ENCODE peak calls at places on chromosomes 3 and 15, in eight cellular contexts. Z, E, X, H, N, R, S and T are unnamed samples.
A peak's percentile ranks its signal among the peaks of the same experiment; 100 is the strongest.

GRCh38 chr3:19539488-19540395 is 391.4 kb downstream of the KCNH8 start:
- DNase-seq in Z (no peak), E (no peak), X (no peak), H (no peak), N (no peak), R (no peak), S (no peak), T (no peak)

GRCh38 chr3:96017556-96017955 is 796.8 kb upstream of the EPHA6 start:
- DNase-seq in Z (no peak), E (no peak), X (no peak), H (no peak), N (no peak), R (no peak), S (no peak), T (no peak)

GRCh38 chr3:152155246-152155645 is 113.5 kb upstream of the MBNL1 start:
- DNase-seq in Z (no peak), E (no peak), X (no peak), H (no peak), N (no peak), R (no peak), S (no peak), T (no peak)

GRCh38 chr15:38702178-38702912 is 137.7 kb upstream of the RASGRP1 start:
- DNase-seq in Z (no peak), E (no peak), X (no peak), H (no peak), N (peak; percentile 44), R (no peak), S (peak; percentile 37), T (peak; percentile 99)

GRCh38 chr3:54670269-54671000 is 257.4 kb downstream of the LRTM1 start:
- DNase-seq in Z (no peak), E (peak; percentile 66), X (no peak), H (peak; percentile 76), N (no peak), R (no peak), S (peak; percentile 25), T (peak; percentile 50)

GRCh38 chr15:50790778-50791536 is 25.5 kb upstream of the SPPL2A start:
- DNase-seq in Z (no peak), E (no peak), X (no peak), H (no peak), N (no peak), R (no peak), S (no peak), T (peak; percentile 84)

GRCh38 chr3:110568246-110568645 is 503.4 kb upstream of the NECTIN3 start:
- DNase-seq in Z (peak; percentile 94), E (no peak), X (no peak), H (no peak), N (no peak), R (no peak), S (no peak), T (no peak)

GRCh38 chr3:127002195-127003174 is 19.6 kb downstream of the PLXNA1 start:
- DNase-seq in Z (peak; percentile 89), E (peak; percentile 97), X (peak; percentile 90), H (peak; percentile 90), N (no peak), R (no peak), S (peak; percentile 96), T (no peak)

GRCh38 chr15:24955549-24955929 is 752 bp downstream of the SNRPN start:
- DNase-seq in Z (no peak), E (no peak), X (peak; percentile 18), H (no peak), N (no peak), R (no peak), S (no peak), T (no peak)

GRCh38 chr3:157502916-157503620 is at the start of gene VEPH1:
- DNase-seq in Z (peak; percentile 85), E (peak; percentile 71), X (no peak), H (no peak), N (no peak), R (no peak), S (peak; percentile 44), T (no peak)

GRCh38 chr3:66320390-66320789 is 99.6 kb downstream of the SLC25A26 start:
- DNase-seq in Z (no peak), E (no peak), X (no peak), H (no peak), N (no peak), R (no peak), S (no peak), T (no peak)

GRCh38 chr15:29842290-29842689 is 20.0 kb upstream of the TJP1 start:
- DNase-seq in Z (no peak), E (no peak), X (no peak), H (no peak), N (no peak), R (no peak), S (no peak), T (no peak)

GRCh38 chr3:32843504-32844321 is 25.9 kb downstream of the TRIM71 start:
- DNase-seq in Z (no peak), E (peak; percentile 91), X (no peak), H (peak; percentile 95), N (no peak), R (no peak), S (peak; percentile 95), T (no peak)

GRCh38 chr3:14509796-14510100 is 30.4 kb downstream of the GRIP2 start:
- DNase-seq in Z (no peak), E (no peak), X (no peak), H (no peak), N (no peak), R (no peak), S (no peak), T (no peak)

GRCh38 chr3:117706037-117706436 is 996.5 kb downstream of the TUSC7 start:
- DNase-seq in Z (peak; percentile 97), E (no peak), X (no peak), H (no peak), N (no peak), R (no peak), S (no peak), T (no peak)

GRCh38 chr3:143814358-143814968 is 33.8 kb downstream of the SLC9A9 start:
- DNase-seq in Z (no peak), E (no peak), X (no peak), H (no peak), N (no peak), R (no peak), S (no peak), T (no peak)

GRCh38 chr3:150371741-150372254 is 36.3 kb upstream of the TSC22D2 start:
- DNase-seq in Z (peak; percentile 99), E (no peak), X (no peak), H (no peak), N (peak; percentile 85), R (no peak), S (peak; percentile 95), T (peak; percentile 97)

GRCh38 chr3:179769411-179770247 is 116.8 kb downstream of the USP13 start:
- DNase-seq in Z (no peak), E (no peak), X (no peak), H (no peak), N (no peak), R (no peak), S (no peak), T (peak; percentile 3)

GRCh38 chr3:175238848-175239247 is 379.7 kb downstream of the NAALADL2 start:
- DNase-seq in Z (no peak), E (no peak), X (no peak), H (no peak), N (no peak), R (no peak), S (no peak), T (no peak)

GRCh38 chr3:4587838-4588105 is 94.6 kb downstream of the ITPR1 start:
- DNase-seq in Z (no peak), E (no peak), X (no peak), H (no peak), N (no peak), R (no peak), S (no peak), T (no peak)

GRCh38 chr3:64107154-64107553 is 83.9 kb upstream of the PSMD6 start:
- DNase-seq in Z (no peak), E (no peak), X (no peak), H (no peak), N (no peak), R (no peak), S (no peak), T (no peak)

GRCh38 chr3:141076026-141076797 is 25.1 kb downstream of the SPSB4 start:
- DNase-seq in Z (no peak), E (peak; percentile 60), X (no peak), H (peak; percentile 28), N (no peak), R (no peak), S (no peak), T (no peak)
- H3K4me3 ChIP-seq in Z (no peak overlapping the region), E (no peak overlapping the region), X (peak overlapping the region; percentile 52), H (no peak overlapping the region), N (no peak overlapping the region), R (no peak overlapping the region), S (no peak overlapping the region), T (no peak overlapping the region)

GRCh38 chr3:49804141-49805041 is 1.3 kb downstream of the INKA1 start:
- DNase-seq in Z (no peak), E (no peak), X (peak; percentile 25), H (no peak), N (no peak), R (no peak), S (no peak), T (no peak)
- H3K27ac ChIP-seq in Z (no peak overlapping the region), E (no peak overlapping the region), X (peak overlapping the region; percentile 99), H (no peak overlapping the region), N (no peak overlapping the region), R (peak overlapping the region; percentile 84), S (no peak overlapping the region), T (peak overlapping the region; percentile 75)

GRCh38 chr15:67836477-67836876 is 3.4 kb downstream of the RNU6-1 start:
- DNase-seq in Z (peak; percentile 33), E (peak; percentile 81), X (peak; percentile 40), H (peak; percentile 48), N (no peak), R (peak; percentile 59), S (no peak), T (peak; percentile 50)

GRCh38 chr15:67834593-67835348 is 5.1 kb downstream of the RNU6-1 start:
- DNase-seq in Z (no peak), E (peak; percentile 80), X (no peak), H (no peak), N (no peak), R (no peak), S (peak; percentile 57), T (no peak)

GRCh38 chr15:67836955-67837354 is 2.9 kb downstream of the RNU6-1 start:
- DNase-seq in Z (no peak), E (peak; percentile 66), X (no peak), H (no peak), N (no peak), R (no peak), S (no peak), T (no peak)

GRCh38 chr15:67835349-67836133 is 4.3 kb downstream of the RNU6-1 start:
- DNase-seq in Z (no peak), E (peak; percentile 82), X (no peak), H (peak; percentile 37), N (no peak), R (no peak), S (peak; percentile 60), T (no peak)

DNA sequence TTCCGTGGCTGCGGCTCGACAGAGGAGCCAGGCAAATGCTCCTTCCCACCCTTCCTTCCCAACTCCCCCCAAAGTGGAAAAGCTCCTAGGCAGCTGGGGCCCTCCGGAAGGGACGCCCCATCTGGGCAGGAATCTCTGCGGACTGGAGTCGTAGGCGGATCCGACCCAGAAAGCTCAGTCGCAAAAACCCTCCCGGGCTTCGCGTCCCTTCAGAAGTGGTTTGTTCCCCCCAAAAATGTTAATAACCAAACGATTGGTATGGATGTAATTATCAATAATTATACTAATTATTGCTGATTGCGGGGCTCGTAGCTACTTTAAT is 3.8 kb downstream of the RNU6-1 start:
- DNase-seq in Z (no peak), E (no peak), X (no peak), H (no peak), N (no peak), R (no peak), S (no peak), T (no peak)
- H3K4me3 ChIP-seq in Z (peak overlapping the region; percentile 13), E (peak overlapping the region; percentile 18), X (peak overlapping the region; percentile 61), H (peak overlapping the region; percentile 42), N (peak overlapping the region; percentile 38), R (peak overlapping the region; percentile 63), S (no peak overlapping the region), T (peak overlapping the region; percentile 40)

GRCh38 chr15:67456677-67457529 is 64.0 kb upstream of the C15orf61 start:
- DNase-seq in Z (peak; percentile 59), E (peak; percentile 95), X (peak; percentile 84), H (peak; percentile 87), N (peak; percentile 49), R (peak; percentile 75), S (peak; percentile 75), T (peak; percentile 71)
- H3K27ac ChIP-seq in Z (no peak overlapping the region), E (no peak overlapping the region), X (no peak overlapping the region), H (no peak overlapping the region), N (no peak overlapping the region), R (no peak overlapping the region), S (no peak overlapping the region), T (no peak overlapping the region)